ENCODE peak calls at places on chromosomes 6 and 20, in ten cellular contexts. T, A, N, I, L, M, G, O, K and Q are unnamed samples.

GRCh38 chr6:166353507-166353906 is 11.2 kb upstream of the SFT2D1 start:
- DNase-seq in T (no peak), A (no peak), N (no peak), I (no peak), L (no peak), M (no peak), G (no peak), O (no peak), K (no peak), Q (no peak)

GRCh38 chr6:105452924-105453756 is 50.3 kb upstream of the PREP start:
- DNase-seq in T (no peak), A (no peak), N (no peak), I (no peak), L (no peak), M (no peak), G (no peak), O (no peak), K (no peak), Q (no peak)

GRCh38 chr6:99522531-99522930 is 7.3 kb upstream of the USP45 start:
- DNase-seq in T (peak), A (no peak), N (no peak), I (no peak), L (peak), M (peak), G (no peak), O (peak), K (peak), Q (no peak)

GRCh38 chr20:56893206-56893605 is 264.1 kb downstream of the TFAP2C start:
- DNase-seq in T (no peak), A (no peak), N (peak), I (peak), L (no peak), M (no peak), G (no peak), O (no peak), K (no peak), Q (no peak)

GRCh38 chr6:31169123-31169857 is 1.2 kb downstream of the POU5F1 start:
- DNase-seq in T (peak), A (no peak), N (no peak), I (no peak), L (no peak), M (no peak), G (no peak), O (no peak), K (no peak), Q (no peak)

GRCh38 chr6:105669232-105669631 is 266.4 kb upstream of the PREP start:
- DNase-seq in T (no peak), A (no peak), N (peak), I (no peak), L (no peak), M (no peak), G (no peak), O (no peak), K (no peak), Q (no peak)

GRCh38 chr6:43950206-43950605 is 177.0 kb downstream of the MRPL14 start:
- DNase-seq in T (no peak), A (no peak), N (no peak), I (peak), L (no peak), M (no peak), G (no peak), O (no peak), K (no peak), Q (no peak)

GRCh38 chr6:165850434-165851019 is 187.5 kb upstream of the PDE10A start:
- DNase-seq in T (peak), A (peak), N (peak), I (peak), L (peak), M (peak), G (no peak), O (peak), K (peak), Q (no peak)

GRCh38 chr6:170176621-170177382 is 114.1 kb downstream of the DLL1 start:
- DNase-seq in T (no peak), A (no peak), N (no peak), I (peak), L (no peak), M (peak), G (no peak), O (no peak), K (no peak), Q (no peak)

GRCh38 chr6:158556113-158556512 is 3.8 kb upstream of the TMEM181 start:
- DNase-seq in T (no peak), A (no peak), N (no peak), I (no peak), L (no peak), M (no peak), G (no peak), O (no peak), K (no peak), Q (no peak)

GRCh38 chr6:766625-767024 is 73.7 kb upstream of the EXOC2 start:
- DNase-seq in T (peak), A (no peak), N (no peak), I (no peak), L (no peak), M (no peak), G (no peak), O (no peak), K (no peak), Q (no peak)

GRCh38 chr20:23349338-23350006 is 1.1 kb upstream of the NXT1 start:
- DNase-seq in T (no peak), A (no peak), N (no peak), I (no peak), L (no peak), M (peak), G (no peak), O (peak), K (no peak), Q (no peak)

GRCh38 chr6:1856381-1856780 is 246.7 kb downstream of the FOXC1 start:
- DNase-seq in T (peak), A (no peak), N (no peak), I (no peak), L (peak), M (peak), G (no peak), O (peak), K (no peak), Q (no peak)

GRCh38 chr6:36621371-36621855 is 27.3 kb downstream of the SRSF3 start:
- DNase-seq in T (no peak), A (no peak), N (no peak), I (no peak), L (no peak), M (no peak), G (no peak), O (no peak), K (no peak), Q (peak)

GRCh38 chr6:56693246-56693607 is 50.5 kb upstream of the DST start:
- DNase-seq in T (peak), A (no peak), N (no peak), I (no peak), L (peak), M (peak), G (no peak), O (peak), K (peak), Q (no peak)

GRCh38 chr6:77707603-77708002 is 54.8 kb downstream of the MEI4 start:
- DNase-seq in T (no peak), A (no peak), N (no peak), I (no peak), L (no peak), M (no peak), G (no peak), O (no peak), K (no peak), Q (no peak)
- TF ChIP-seq CTCF in T (no peak), A (no peak), N (no peak), I (no peak), L (no peak), M (no peak), G (no peak), O (no peak), K (no peak), Q (no peak)

DNA sequence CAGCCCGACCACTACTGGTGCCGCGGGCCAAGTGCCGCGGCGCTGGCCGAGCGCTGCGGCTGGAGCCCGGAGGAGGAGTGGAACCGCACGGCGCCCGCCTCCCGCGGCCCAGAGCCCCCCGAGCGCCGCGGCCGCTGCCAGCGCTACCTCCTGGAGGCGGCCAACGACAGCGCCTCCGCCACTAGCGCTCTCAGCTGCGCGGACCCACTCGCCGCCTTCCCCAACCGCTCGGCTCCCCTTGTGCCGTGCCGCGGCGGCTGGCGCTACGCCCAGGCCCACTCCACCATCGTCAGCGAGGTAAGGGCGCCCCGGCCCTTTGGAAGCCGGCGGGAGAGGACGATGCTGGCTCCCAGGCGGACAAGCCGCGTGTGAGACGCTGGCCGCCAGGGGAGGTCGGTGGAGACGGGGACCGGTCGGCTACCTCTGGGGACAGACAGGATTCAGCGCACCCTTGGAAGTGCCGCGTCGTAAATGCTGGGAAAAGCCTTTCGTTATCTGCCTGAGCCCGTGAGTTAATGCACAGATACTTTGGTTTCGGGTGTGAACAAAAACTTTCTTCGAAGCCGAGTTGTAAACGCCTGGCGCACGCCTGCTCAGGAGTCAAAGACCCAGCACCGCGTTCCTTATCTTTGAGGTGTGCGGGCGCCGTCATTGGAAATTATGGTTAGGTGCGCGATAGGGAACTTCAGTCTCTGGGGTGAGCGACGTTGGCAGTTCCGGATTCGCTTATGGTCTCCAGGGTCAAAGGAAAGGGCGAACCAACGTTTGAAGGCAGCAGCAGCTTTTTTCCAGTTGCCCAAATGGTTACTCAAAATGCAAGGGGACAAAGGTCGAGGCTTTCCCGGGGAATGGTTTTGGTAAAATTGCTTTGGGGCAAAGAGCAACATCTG is 619 bp downstream of the SLC22A3 start:
- DNase-seq in T (peak), A (peak), N (peak), I (peak), L (peak), M (peak), G (peak), O (peak), K (peak), Q (no peak)
- TF ChIP-seq CTCF in T (no peak), A (peak), N (no peak), I (no peak), L (no peak), M (peak), G (no peak), O (peak), K (peak), Q (peak)

GRCh38 chr20:58701431-58702160 is 9.0 kb downstream of the NPEPL1 start:
- DNase-seq in T (no peak), A (no peak), N (peak), I (no peak), L (no peak), M (no peak), G (no peak), O (no peak), K (no peak), Q (peak)

GRCh38 chr20:58703765-58704331 is 11.2 kb downstream of the NPEPL1 start:
- DNase-seq in T (no peak), A (no peak), N (peak), I (peak), L (no peak), M (no peak), G (no peak), O (no peak), K (no peak), Q (peak)

GRCh38 chr20:58700823-58701222 is 8.2 kb downstream of the NPEPL1 start:
- DNase-seq in T (no peak), A (no peak), N (peak), I (no peak), L (no peak), M (no peak), G (no peak), O (no peak), K (no peak), Q (peak)

GRCh38 chr20:58702161-58702510 is 9.5 kb downstream of the NPEPL1 start:
- DNase-seq in T (no peak), A (no peak), N (no peak), I (no peak), L (no peak), M (no peak), G (no peak), O (no peak), K (no peak), Q (peak)

GRCh38 chr20:58702859-58703648 is 10.5 kb downstream of the NPEPL1 start:
- DNase-seq in T (no peak), A (no peak), N (peak), I (peak), L (no peak), M (no peak), G (no peak), O (no peak), K (no peak), Q (peak)
- TF ChIP-seq CTCF in T (no peak), A (peak), N (peak), I (peak), L (no peak), M (no peak), G (no peak), O (peak), K (peak), Q (peak)

GRCh38 chr6:72245565-72245964 is 359.2 kb downstream of the RIMS1 start:
- DNase-seq in T (no peak), A (no peak), N (peak), I (no peak), L (peak), M (no peak), G (no peak), O (no peak), K (no peak), Q (no peak)

GRCh38 chr6:72248621-72249020 is 362.3 kb downstream of the RIMS1 start:
- DNase-seq in T (no peak), A (no peak), N (no peak), I (no peak), L (peak), M (no peak), G (no peak), O (no peak), K (no peak), Q (no peak)

GRCh38 chr6:72250664-72251063 is 364.3 kb downstream of the RIMS1 start:
- DNase-seq in T (peak), A (no peak), N (no peak), I (no peak), L (no peak), M (no peak), G (no peak), O (no peak), K (no peak), Q (no peak)

DNA sequence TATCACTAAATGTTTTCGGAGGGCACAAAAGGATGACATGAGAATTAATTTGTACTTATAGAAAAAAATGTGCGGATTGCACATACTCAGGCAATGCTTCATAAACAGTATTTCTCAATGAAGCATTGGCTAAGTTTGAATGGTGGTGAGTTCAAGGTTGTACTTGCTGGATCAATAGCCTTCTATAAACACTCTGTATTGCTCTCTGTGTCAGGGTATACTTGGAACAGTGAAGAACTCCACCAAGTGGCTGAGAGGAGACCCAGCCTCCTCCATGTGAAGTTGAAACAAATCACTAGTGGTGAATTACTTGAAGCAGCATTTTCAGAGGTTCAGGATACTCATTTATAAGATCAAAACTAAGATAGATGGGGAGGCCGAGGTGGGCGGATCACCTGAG is 360.6 kb downstream of the RIMS1 start:
- DNase-seq in T (peak), A (no peak), N (no peak), I (no peak), L (peak), M (no peak), G (no peak), O (no peak), K (no peak), Q (no peak)
- TF ChIP-seq CTCF in T (no peak), A (no peak), N (no peak), I (no peak), L (no peak), M (no peak), G (no peak), O (no peak), K (no peak), Q (peak)